ENCODE peak calls at places on chromosomes 5 and 9, in four cellular contexts. One of them, this sample, is unnamed.
A peak's percentile ranks its signal among the peaks of the same experiment; 100 is the strongest.

GRCh38 chr5:68265822-68266395 is 50.4 kb downstream of the PIK3R1 start:
- DNase-seq in left ventricle myocardium inferior: no peak
- DNase-seq in HCT116: no peak
- DNase-seq in BJ: no peak
- DNase-seq in this sample: no peak

GRCh38 chr9:6616976-6617375 is 28.6 kb downstream of the GLDC start:
- DNase-seq in left ventricle myocardium inferior: no peak
- DNase-seq in HCT116: no peak
- DNase-seq in BJ: no peak
- DNase-seq in this sample: no peak

GRCh38 chr5:9774472-9775079 is 144.4 kb upstream of the TAS2R1 start:
- DNase-seq in left ventricle myocardium inferior: no peak
- DNase-seq in HCT116: no peak
- DNase-seq in BJ: no peak
- DNase-seq in this sample: no peak

GRCh38 chr5:132424167-132424935 is 54.8 kb downstream of the SLC22A5 start:
- DNase-seq in left ventricle myocardium inferior: no peak
- DNase-seq in HCT116: no peak
- DNase-seq in BJ: no peak
- DNase-seq in this sample: no peak

GRCh38 chr5:169458269-169458668 is 125.3 kb upstream of the SPDL1 start:
- DNase-seq in left ventricle myocardium inferior: no peak
- DNase-seq in HCT116: no peak
- DNase-seq in BJ: no peak
- DNase-seq in this sample: no peak

GRCh38 chr9:104071589-104071988 is 22.5 kb upstream of the SMC2 start:
- DNase-seq in left ventricle myocardium inferior: no peak
- DNase-seq in HCT116: no peak
- DNase-seq in BJ: no peak
- DNase-seq in this sample: no peak

GRCh38 chr9:83336696-83337095 is 201.5 kb downstream of the FRMD3 start:
- DNase-seq in left ventricle myocardium inferior: no peak
- DNase-seq in HCT116: no peak
- DNase-seq in BJ: no peak
- DNase-seq in this sample: no peak

GRCh38 chr9:127489471-127490115 is 38.3 kb downstream of the LRSAM1 start:
- DNase-seq in left ventricle myocardium inferior: no peak
- DNase-seq in HCT116: no peak
- DNase-seq in BJ: no peak
- DNase-seq in this sample: no peak

GRCh38 chr5:148778891-148779290 is 47.5 kb upstream of the ADRB2 start:
- DNase-seq in left ventricle myocardium inferior: no peak
- DNase-seq in HCT116: no peak
- DNase-seq in BJ: no peak
- DNase-seq in this sample: no peak

GRCh38 chr5:135296900-135297816 is 101.9 kb downstream of the MACROH2A1 start:
- DNase-seq in left ventricle myocardium inferior: no peak
- DNase-seq in HCT116: no peak
- DNase-seq in BJ: no peak
- DNase-seq in this sample: no peak

GRCh38 chr9:127506117-127506813 is 55.0 kb downstream of the LRSAM1 start:
- DNase-seq in left ventricle myocardium inferior: no peak
- DNase-seq in HCT116: no peak
- DNase-seq in BJ: no peak
- DNase-seq in this sample: no peak

GRCh38 chr5:93076096-93076495 is 504.9 kb downstream of the NR2F1-AS1 start:
- DNase-seq in left ventricle myocardium inferior: no peak
- DNase-seq in HCT116: no peak
- DNase-seq in BJ: no peak
- DNase-seq in this sample: no peak

GRCh38 chr5:172770374-172770674 is 671 bp downstream of the DUSP1 start:
- DNase-seq in left ventricle myocardium inferior: no peak
- DNase-seq in HCT116: no peak
- DNase-seq in BJ: no peak
- DNase-seq in this sample: no peak

GRCh38 chr5:38543074-38543473 is 13.4 kb downstream of the LIFR start:
- DNase-seq in left ventricle myocardium inferior: no peak
- DNase-seq in HCT116: no peak
- DNase-seq in BJ: no peak
- DNase-seq in this sample: no peak

GRCh38 chr9:91395553-91396470 is 27.8 kb downstream of the NFIL3 start:
- DNase-seq in left ventricle myocardium inferior: no peak
- DNase-seq in HCT116: no peak
- DNase-seq in BJ: peak; percentile 62
- DNase-seq in this sample: peak; percentile 35

GRCh38 chr5:55994502-55994997 is at the start of gene IL6ST:
- DNase-seq in left ventricle myocardium inferior: no peak
- DNase-seq in HCT116: no peak
- DNase-seq in BJ: peak; percentile 26
- DNase-seq in this sample: no peak

GRCh38 chr5:142391031-142391872 is 66.4 kb upstream of the SPRY4 start:
- DNase-seq in left ventricle myocardium inferior: no peak
- DNase-seq in HCT116: no peak
- DNase-seq in BJ: no peak
- DNase-seq in this sample: no peak

GRCh38 chr5:74966151-74967050 is 86.0 kb downstream of the GCNT4 start:
- DNase-seq in left ventricle myocardium inferior: no peak
- DNase-seq in HCT116: no peak
- DNase-seq in BJ: no peak
- DNase-seq in this sample: no peak

GRCh38 chr9:110266786-110267185 is 10.5 kb upstream of the TXN start:
- DNase-seq in left ventricle myocardium inferior: no peak
- DNase-seq in HCT116: no peak
- DNase-seq in BJ: no peak
- DNase-seq in this sample: no peak

GRCh38 chr5:980941-981340 is 27.7 kb upstream of the NKD2 start:
- DNase-seq in left ventricle myocardium inferior: no peak
- DNase-seq in HCT116: no peak
- DNase-seq in BJ: no peak
- DNase-seq in this sample: no peak

GRCh38 chr9:18122156-18122555 is 351.8 kb upstream of the ADAMTSL1 start:
- DNase-seq in left ventricle myocardium inferior: no peak
- DNase-seq in HCT116: no peak
- DNase-seq in BJ: peak; percentile 9
- DNase-seq in this sample: no peak

GRCh38 chr9:8315211-8315610 is 515.6 kb upstream of the DMAC1 start:
- DNase-seq in left ventricle myocardium inferior: no peak
- DNase-seq in HCT116: no peak
- DNase-seq in BJ: no peak
- DNase-seq in this sample: no peak

GRCh38 chr9:110977259-110977709 is 61.0 kb downstream of the LPAR1 start:
- DNase-seq in left ventricle myocardium inferior: no peak
- DNase-seq in HCT116: peak; percentile 79
- DNase-seq in BJ: no peak
- DNase-seq in this sample: no peak

GRCh38 chr5:125595095-125595494 is 828.1 kb upstream of the GRAMD2B start:
- DNase-seq in left ventricle myocardium inferior: peak; percentile 76
- DNase-seq in HCT116: no peak
- DNase-seq in BJ: no peak
- DNase-seq in this sample: no peak

GRCh38 chr9:131608469-131609115 is 63.3 kb downstream of the PRRT1B start:
- DNase-seq in left ventricle myocardium inferior: peak; percentile 69
- DNase-seq in HCT116: peak; percentile 39
- DNase-seq in BJ: peak; percentile 55
- DNase-seq in this sample: peak; percentile 61

GRCh38 chr5:139147743-139148079 is 50.5 kb downstream of the SIL1 start:
- DNase-seq in left ventricle myocardium inferior: peak; percentile 59
- DNase-seq in HCT116: no peak
- DNase-seq in BJ: no peak
- DNase-seq in this sample: no peak

GRCh38 chr9:128712451-128713410 is 10.4 kb downstream of the PKN3 start:
- DNase-seq in left ventricle myocardium inferior: no peak
- DNase-seq in HCT116: no peak
- DNase-seq in BJ: no peak
- DNase-seq in this sample: no peak

GRCh38 chr5:113271015-113271414 is 163.8 kb downstream of the TSSK1B start:
- DNase-seq in left ventricle myocardium inferior: no peak
- DNase-seq in HCT116: no peak
- DNase-seq in BJ: no peak
- DNase-seq in this sample: no peak

GRCh38 chr9:27247756-27248155 is 49.2 kb downstream of the EQTN start:
- DNase-seq in left ventricle myocardium inferior: no peak
- DNase-seq in HCT116: peak; percentile 43
- DNase-seq in BJ: no peak
- DNase-seq in this sample: no peak

GRCh38 chr5:125798311-125798710 is 624.9 kb upstream of the GRAMD2B start:
- DNase-seq in left ventricle myocardium inferior: no peak
- DNase-seq in HCT116: peak; percentile 0
- DNase-seq in BJ: no peak
- DNase-seq in this sample: peak; percentile 4

GRCh38 chr9:98726735-98727134 is 18.0 kb upstream of the GABBR2 start:
- DNase-seq in left ventricle myocardium inferior: no peak
- DNase-seq in HCT116: no peak
- DNase-seq in BJ: no peak
- DNase-seq in this sample: no peak

GRCh38 chr9:26973989-26974388 is 17.8 kb downstream of the IFT74 start:
- DNase-seq in left ventricle myocardium inferior: no peak
- DNase-seq in HCT116: no peak
- DNase-seq in BJ: no peak
- DNase-seq in this sample: no peak

GRCh38 chr5:2891781-2892180 is 140.3 kb upstream of the IRX2 start:
- DNase-seq in left ventricle myocardium inferior: no peak
- DNase-seq in HCT116: no peak
- DNase-seq in BJ: no peak
- DNase-seq in this sample: no peak

DNA sequence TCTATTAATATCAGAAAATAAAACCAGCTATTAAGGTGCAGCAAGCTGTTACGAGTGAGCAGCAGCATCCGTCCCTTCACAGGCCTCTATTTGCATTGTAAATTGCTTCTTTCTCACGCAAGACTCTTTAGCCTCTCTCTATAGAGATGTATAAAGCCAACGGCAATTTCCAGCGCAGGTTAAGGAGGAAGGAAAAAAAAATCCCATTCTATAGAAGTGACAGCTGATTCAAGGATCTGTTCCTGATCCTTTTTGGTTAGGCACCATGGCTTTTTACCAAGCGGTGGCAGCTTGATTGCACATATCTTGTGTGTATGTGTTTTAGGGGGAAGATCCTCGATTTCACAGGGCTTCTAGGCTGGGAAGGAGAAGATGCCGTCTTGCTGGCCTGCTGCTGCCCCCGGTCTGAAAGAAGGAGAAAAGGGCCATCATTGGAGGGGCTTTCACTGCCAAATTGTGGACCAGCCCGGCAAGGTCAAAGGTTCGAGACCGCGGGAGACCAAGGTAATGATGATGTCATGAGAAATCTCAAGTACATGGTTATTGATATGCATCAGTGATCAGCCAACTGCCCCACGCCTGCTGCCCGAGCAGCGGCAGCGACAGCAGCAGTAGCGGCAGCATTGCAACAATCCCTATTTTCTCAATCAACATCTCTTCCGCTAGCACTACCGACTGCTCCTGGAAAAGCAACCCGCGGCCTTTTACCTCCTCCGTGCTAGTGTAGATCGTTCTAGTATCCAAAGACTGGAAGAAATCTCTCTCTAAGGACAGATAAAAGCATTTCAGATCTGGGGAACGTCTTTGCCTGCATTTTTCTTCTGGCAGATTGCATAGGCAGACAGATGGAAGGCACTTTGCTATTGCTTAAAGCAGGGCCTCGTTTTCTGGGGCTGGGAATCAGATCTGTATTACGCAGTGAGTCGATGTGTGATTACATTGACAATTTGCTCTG is 215.5 kb downstream of the MEF2C start:
- DNase-seq in left ventricle myocardium inferior: no peak
- DNase-seq in HCT116: no peak
- DNase-seq in BJ: no peak
- DNase-seq in this sample: no peak
- H3K4me3 ChIP-seq in left ventricle myocardium inferior: peak overlapping the region; percentile 50
- H3K4me3 ChIP-seq in HCT116: no peak overlapping the region
- H3K4me3 ChIP-seq in BJ: no peak overlapping the region
- H3K4me3 ChIP-seq in this sample: no peak overlapping the region

GRCh38 chr5:54093081-54093492 is 217.3 kb downstream of the ARL15 start:
- DNase-seq in left ventricle myocardium inferior: no peak
- DNase-seq in HCT116: no peak
- DNase-seq in BJ: no peak
- DNase-seq in this sample: no peak

GRCh38 chr5:54087436-54087835 is 222.9 kb downstream of the ARL15 start:
- DNase-seq in left ventricle myocardium inferior: no peak
- DNase-seq in HCT116: no peak
- DNase-seq in BJ: peak; percentile 80
- DNase-seq in this sample: peak; percentile 52

GRCh38 chr5:54091416-54092130 is 218.8 kb downstream of the ARL15 start:
- DNase-seq in left ventricle myocardium inferior: peak; percentile 30
- DNase-seq in HCT116: no peak
- DNase-seq in BJ: no peak
- DNase-seq in this sample: no peak

GRCh38 chr5:54088081-54088480 is 222.3 kb downstream of the ARL15 start:
- DNase-seq in left ventricle myocardium inferior: no peak
- DNase-seq in HCT116: no peak
- DNase-seq in BJ: no peak
- DNase-seq in this sample: no peak

GRCh38 chr5:54090495-54091084 is 219.8 kb downstream of the ARL15 start:
- DNase-seq in left ventricle myocardium inferior: no peak
- DNase-seq in HCT116: peak; percentile 15
- DNase-seq in BJ: peak; percentile 71
- DNase-seq in this sample: peak; percentile 44
- H3K4me3 ChIP-seq in left ventricle myocardium inferior: no peak overlapping the region
- H3K4me3 ChIP-seq in HCT116: no peak overlapping the region
- H3K4me3 ChIP-seq in BJ: no peak overlapping the region
- H3K4me3 ChIP-seq in this sample: no peak overlapping the region

GRCh38 chr5:141241496-141241895 is 3.7 kb upstream of the PCDHB15 start:
- DNase-seq in left ventricle myocardium inferior: no peak
- DNase-seq in HCT116: no peak
- DNase-seq in BJ: no peak
- DNase-seq in this sample: no peak

GRCh38 chr5:141250576-141250975 is 5.4 kb downstream of the PCDHB15 start:
- DNase-seq in left ventricle myocardium inferior: no peak
- DNase-seq in HCT116: no peak
- DNase-seq in BJ: no peak
- DNase-seq in this sample: no peak

GRCh38 chr5:141245250-141245717 is at the start of gene PCDHB15:
- DNase-seq in left ventricle myocardium inferior: peak; percentile 32
- DNase-seq in HCT116: no peak
- DNase-seq in BJ: no peak
- DNase-seq in this sample: no peak
- H3K4me3 ChIP-seq in left ventricle myocardium inferior: peak within 1 kb of the TSS; percentile 60
- H3K4me3 ChIP-seq in HCT116: no peak within 1 kb of the TSS
- H3K4me3 ChIP-seq in BJ: no peak within 1 kb of the TSS
- H3K4me3 ChIP-seq in this sample: no peak within 1 kb of the TSS

DNA sequence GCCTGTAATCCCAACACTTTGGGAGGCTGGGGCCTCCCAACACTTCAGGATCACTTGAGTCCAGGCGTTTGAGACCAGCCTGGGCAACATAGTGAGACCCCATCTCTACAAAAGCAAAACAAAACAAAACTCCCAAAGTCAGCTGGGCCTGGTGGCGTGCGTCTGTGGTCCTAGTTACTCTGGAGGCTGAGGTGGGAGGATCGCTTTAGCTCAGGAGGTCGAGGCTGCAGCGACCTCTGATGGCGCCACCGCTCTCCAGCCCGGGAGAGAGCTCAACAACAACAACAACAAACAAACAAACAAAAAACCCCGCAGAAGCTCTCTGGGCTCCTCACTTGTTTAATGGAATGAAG is 528 bp downstream of the ACOT12 start:
- DNase-seq in left ventricle myocardium inferior: no peak
- DNase-seq in HCT116: no peak
- DNase-seq in BJ: no peak
- DNase-seq in this sample: no peak
- H3K4me3 ChIP-seq in left ventricle myocardium inferior: peak overlapping the region; percentile 62
- H3K4me3 ChIP-seq in HCT116: no peak overlapping the region
- H3K4me3 ChIP-seq in BJ: peak overlapping the region; percentile 37
- H3K4me3 ChIP-seq in this sample: peak overlapping the region; percentile 40